ENCODE peak calls at places on chromosome 18, in seven cellular contexts. Y, E, B, M, U, F and X are unnamed samples.

GRCh38 chr18:37537868-37538525 is 27.6 kb downstream of the CELF4 start:
- DNase-seq in Y (peak), E (peak), U (peak), F (peak), B (no peak), M (peak), X (peak)

GRCh38 chr18:26722582-26722931 is 142.9 kb downstream of the AQP4 start:
- DNase-seq in F (no peak), E (no peak), M (no peak), Y (no peak), B (no peak), U (no peak), X (no peak)

GRCh38 chr18:58530801-58531200 is 98.1 kb downstream of the ALPK2 start:
- DNase-seq in B (no peak), U (no peak), F (no peak), M (no peak), E (no peak), Y (no peak), X (no peak)

GRCh38 chr18:25516747-25517498 is 165.0 kb upstream of the ZNF521 start:
- DNase-seq in U (no peak), M (no peak), Y (no peak), E (no peak), F (no peak), B (no peak), X (no peak)

GRCh38 chr18:9661564-9661963 is 46.5 kb upstream of the RAB31 start:
- DNase-seq in B (no peak), F (no peak), M (peak), E (peak), U (no peak), Y (no peak), X (no peak)

GRCh38 chr18:59372975-59373374 is 13.9 kb upstream of the LMAN1 start:
- DNase-seq in E (no peak), U (no peak), M (no peak), B (no peak), F (no peak), Y (no peak), X (no peak)

GRCh38 chr18:64851796-64852195 is 702.9 kb upstream of the LINC00305 start:
- DNase-seq in U (no peak), B (no peak), Y (no peak), M (no peak), F (no peak), E (no peak), X (no peak)

GRCh38 chr18:59742325-59743111 is 45.3 kb upstream of the CCBE1 start:
- DNase-seq in Y (no peak), E (no peak), U (no peak), F (peak), M (peak), B (no peak), X (no peak)

GRCh38 chr18:34787931-34788532 is 77.9 kb downstream of the DTNA start:
- DNase-seq in B (peak), U (peak), Y (no peak), E (peak), F (peak), M (peak), X (no peak)

GRCh38 chr18:42053188-42053781 is 98.3 kb downstream of the PIK3C3 start:
- DNase-seq in F (peak), B (peak), E (peak), M (peak), Y (peak), U (no peak), X (peak)

GRCh38 chr18:45006934-45007333 is 326.2 kb downstream of the SETBP1 start:
- DNase-seq in U (no peak), E (no peak), M (peak), Y (no peak), F (no peak), B (no peak), X (no peak)

GRCh38 chr18:30970201-30970816 is 72.2 kb downstream of the DSC3 start:
- DNase-seq in U (peak), M (no peak), Y (no peak), B (no peak), E (peak), F (no peak), X (no peak)

GRCh38 chr18:55501594-55502345 is 86.2 kb downstream of the TCF4 start:
- DNase-seq in U (no peak), M (no peak), B (no peak), F (no peak), Y (no peak), E (no peak), X (no peak)